ENCODE peak calls at places on chromosomes 3 and 15, in seven cellular contexts. R is bronchial epithelial cell, N is ovary, S is dorsolateral prefrontal cortex, U is astrocyte, D is cardiac muscle cell, Q is lower lobe of right lung. B is an unnamed sample. For H3K27me3, the result is how much of the 10 kb centered on the place peaks cover.

GRCh38 chr3:132284756-132285619 is 32.2 kb upstream of the ACP3 start:
- DNase-seq in D (no peak), N (no peak), R (no peak), Q (peak), S (no peak), U (no peak), B (no peak)

GRCh38 chr15:39130556-39131379 is 450.1 kb upstream of the THBS1 start:
- DNase-seq in U (no peak), D (peak), S (no peak), N (no peak), Q (no peak), R (no peak), B (no peak)

GRCh38 chr3:147417896-147418295 is 8.7 kb downstream of the ZIC1 start:
- DNase-seq in R (no peak), N (no peak), Q (no peak), U (no peak), D (no peak), S (no peak), B (no peak)

GRCh38 chr3:44136421-44136820 is 105.3 kb upstream of the TOPAZ1 start:
- DNase-seq in U (no peak), D (peak), R (no peak), Q (no peak), S (no peak), N (no peak), B (no peak)

GRCh38 chr15:51575775-51576174 is 46.8 kb downstream of the DMXL2 start:
- DNase-seq in U (no peak), S (no peak), Q (no peak), R (no peak), N (no peak), D (no peak), B (no peak)

GRCh38 chr3:60402951-60403350 is 848.3 kb downstream of the FHIT start:
- DNase-seq in D (no peak), R (no peak), N (no peak), U (no peak), Q (no peak), S (no peak), B (no peak)

GRCh38 chr3:108862865-108863798 is 40.5 kb downstream of the TRAT1 start:
- DNase-seq in R (peak), U (peak), S (no peak), D (peak), Q (no peak), N (no peak), B (no peak)

GRCh38 chr15:65818927-65819562 is 27.0 kb upstream of the DENND4A start:
- DNase-seq in U (no peak), D (peak), N (no peak), S (no peak), Q (no peak), R (no peak), B (peak)

GRCh38 chr3:16183601-16184270 is 9.3 kb downstream of the GALNT15 start:
- DNase-seq in S (no peak), R (peak), U (peak), Q (no peak), D (peak), N (no peak), B (no peak)

GRCh38 chr15:89395996-89396395 is 61.4 kb upstream of the POLG start:
- DNase-seq in N (no peak), D (no peak), U (no peak), Q (no peak), S (no peak), R (peak), B (no peak)

GRCh38 chr15:78768531-78769408 is 42.5 kb downstream of the ADAMTS7 start:
- DNase-seq in D (no peak), N (peak), U (no peak), S (no peak), Q (no peak), R (no peak), B (no peak)

GRCh38 chr3:98557324-98558010 is 25.7 kb downstream of the GPR15 start:
- DNase-seq in Q (no peak), N (no peak), D (no peak), S (no peak), U (no peak), R (peak), B (no peak)

GRCh38 chr15:40911139-40911538 is 16.9 kb downstream of the VPS18 start:
- DNase-seq in D (no peak), S (no peak), R (no peak), N (no peak), Q (no peak), U (no peak), B (no peak)

GRCh38 chr15:40908095-40908494 is 13.8 kb downstream of the VPS18 start:
- DNase-seq in N (no peak), D (no peak), R (no peak), S (no peak), U (no peak), Q (no peak), B (no peak)

GRCh38 chr15:40911693-40912092 is 17.4 kb downstream of the VPS18 start:
- DNase-seq in Q (no peak), U (no peak), D (no peak), R (peak), S (no peak), N (no peak), B (no peak)

GRCh38 chr15:40912478-40912877 is 16.7 kb upstream of the DLL4 start:
- DNase-seq in Q (no peak), U (no peak), S (no peak), D (no peak), R (no peak), N (no peak), B (no peak)

GRCh38 chr15:40909662-40910625 is 15.7 kb downstream of the VPS18 start:
- DNase-seq in S (no peak), U (no peak), R (no peak), D (peak), Q (peak), N (no peak), B (no peak)
- TF ChIP-seq CTCF in S (no peak), U (no peak), R (no peak), D (no peak), Q (no peak), N (no peak), B (no peak)

DNA sequence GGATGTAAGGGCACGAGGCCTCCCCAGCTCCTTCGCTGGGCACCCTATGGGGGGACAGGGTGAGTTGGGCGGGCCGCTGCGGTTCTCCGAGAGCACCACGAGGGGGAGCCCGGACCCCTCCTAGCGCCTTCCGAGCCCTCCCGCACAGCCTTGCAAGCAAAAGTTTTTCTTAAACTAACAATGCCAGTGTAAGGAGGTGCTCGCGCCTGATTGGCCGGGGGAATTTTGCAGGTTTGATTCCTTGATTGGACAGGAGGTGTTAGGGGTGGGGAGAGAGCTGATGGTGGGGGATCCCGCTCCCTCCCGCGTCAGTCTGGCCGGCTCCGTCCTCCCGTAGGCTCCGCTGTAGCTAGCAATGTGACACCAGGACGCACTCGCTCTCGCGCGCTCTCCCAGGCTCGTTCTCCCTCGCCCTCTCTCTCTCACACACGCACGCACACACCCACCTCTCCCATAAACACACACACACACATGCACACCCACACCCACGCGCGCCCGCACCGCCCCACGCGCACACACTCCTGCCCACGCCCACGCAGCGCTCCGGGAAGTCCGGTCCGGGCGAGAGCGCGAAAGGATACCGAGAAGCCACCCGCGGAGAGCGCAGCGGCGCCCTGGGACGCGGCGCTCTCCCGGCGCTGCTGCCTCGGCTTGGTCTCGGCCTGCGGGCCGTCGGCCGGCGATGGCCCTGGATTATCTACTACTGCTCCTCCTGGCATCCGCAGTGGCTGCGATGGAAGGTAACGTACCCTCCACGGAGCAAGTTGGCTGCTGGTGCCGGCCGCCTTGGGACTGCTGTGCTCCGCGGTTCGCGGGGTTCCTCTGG is at the start of gene EPHB1:
- DNase-seq in U (peak), S (peak), D (peak), R (peak), Q (peak), N (peak), B (peak)
- H3K27me3 ChIP-seq in U (under half), S (under half), D (half or more), R (under half), Q (half or more), N (under half), B (under half)

GRCh38 chr3:31918179-31919165 is 62.6 kb downstream of the OSBPL10 start:
- DNase-seq in Q (no peak), R (no peak), S (no peak), D (peak), U (no peak), N (no peak), B (peak)

GRCh38 chr3:31919528-31919927 is 61.5 kb downstream of the OSBPL10 start:
- DNase-seq in U (no peak), D (no peak), R (no peak), N (no peak), S (no peak), Q (no peak), B (no peak)

GRCh38 chr3:31920310-31920709 is 60.8 kb downstream of the OSBPL10 start:
- DNase-seq in S (no peak), U (no peak), Q (no peak), R (no peak), D (no peak), N (no peak), B (no peak)

GRCh38 chr3:31921833-31922232 is 59.2 kb downstream of the OSBPL10 start:
- DNase-seq in U (no peak), R (no peak), N (no peak), Q (no peak), S (no peak), D (no peak), B (no peak)

DNA sequence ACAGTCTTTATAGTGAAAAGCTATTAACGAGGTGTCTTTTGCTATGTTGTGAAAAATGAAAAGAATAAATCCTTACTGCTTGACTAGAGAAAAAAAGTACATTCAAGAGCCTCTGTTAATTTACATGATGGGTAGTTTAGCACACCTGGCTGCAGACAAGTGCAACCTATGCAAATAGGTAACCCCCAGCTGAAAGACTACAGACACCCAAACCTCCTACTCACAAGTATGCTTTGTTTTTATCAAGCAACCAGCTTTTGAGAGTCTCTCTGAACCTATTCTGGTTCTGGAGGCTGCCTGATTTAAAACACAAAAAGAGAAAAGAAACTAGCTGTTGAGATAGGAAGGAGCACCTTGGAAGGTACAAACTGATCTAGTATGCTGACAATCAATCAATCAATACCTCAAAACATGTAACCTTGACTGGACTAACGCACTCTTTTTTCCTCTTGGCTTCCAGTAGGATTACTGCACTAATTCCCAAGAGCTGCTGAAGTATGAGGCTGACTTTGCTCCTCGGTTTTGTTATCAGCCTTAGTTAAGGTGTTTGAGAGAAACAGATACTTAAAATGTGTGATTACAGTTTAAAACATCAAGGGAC is 63.7 kb downstream of the OSBPL10 start:
- DNase-seq in D (no peak), S (no peak), N (no peak), R (no peak), U (no peak), Q (no peak), B (peak)
- H3K4me3 ChIP-seq in D (no peak), S (no peak), N (no peak), R (no peak), U (no peak), Q (peak), B (peak)

DNA sequence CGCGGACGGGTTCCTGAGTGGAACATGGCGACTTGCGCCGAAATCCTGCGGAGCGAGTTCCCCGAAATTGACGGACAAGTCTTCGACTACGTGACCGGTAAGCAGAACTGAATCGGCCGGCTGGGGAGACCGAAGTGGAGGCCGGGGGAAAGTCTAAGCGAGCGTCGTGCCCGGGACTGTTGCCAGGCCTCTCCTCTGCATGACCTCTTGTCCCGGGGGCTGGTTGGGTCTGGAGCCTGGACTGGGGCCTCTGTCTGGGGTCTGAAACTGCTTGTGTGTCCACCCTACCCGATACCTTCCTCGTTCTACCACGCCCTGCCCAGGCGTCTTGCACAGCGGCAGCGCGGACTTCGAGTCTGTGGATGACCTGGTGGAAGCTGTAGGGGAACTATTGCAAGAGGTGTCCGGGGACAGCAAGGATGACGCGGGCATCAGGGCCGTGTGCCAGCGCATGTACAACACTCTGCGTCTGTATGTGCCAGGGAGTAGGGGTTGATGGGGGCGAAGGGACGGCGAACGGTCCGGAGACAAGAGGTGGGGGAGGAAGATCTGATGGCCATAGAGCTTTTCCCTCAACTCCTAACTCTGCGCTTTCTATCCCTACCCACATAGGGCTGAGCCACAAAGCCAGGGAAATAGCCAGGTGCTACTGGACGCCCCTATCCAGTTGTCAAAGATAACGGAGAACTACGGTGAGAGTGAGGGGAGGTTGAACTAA is at the start of gene ABCF3:
- DNase-seq in D (peak), Q (peak), R (peak), U (peak), N (peak), S (no peak), B (no peak)
- TF ChIP-seq CTCF in D (no peak), Q (no peak), R (no peak), U (no peak), N (no peak), S (no peak), B (no peak)

DNA sequence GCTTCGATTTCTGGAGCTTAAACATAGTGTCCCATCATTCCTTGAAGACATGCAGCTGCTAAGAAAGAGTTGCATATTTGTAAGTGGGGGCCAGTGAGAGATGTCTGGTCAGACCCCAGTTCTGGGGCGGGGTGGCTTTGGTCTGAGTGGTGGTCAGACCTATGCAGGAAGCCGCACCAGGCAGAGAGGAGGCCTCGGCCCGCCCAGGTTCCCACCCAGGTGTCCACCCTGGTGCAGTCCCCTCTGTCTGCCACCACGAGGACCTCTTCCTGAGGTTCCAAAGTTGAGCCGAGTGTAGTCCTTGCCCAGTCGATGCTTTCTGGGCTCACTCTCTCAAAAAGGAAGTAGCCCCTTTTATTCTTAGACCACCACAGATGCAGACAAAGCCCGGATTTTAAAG is 122.6 kb upstream of the DLG1 start:
- DNase-seq in R (no peak), S (no peak), D (no peak), N (no peak), U (no peak), Q (no peak), B (no peak)
- H3K27me3 ChIP-seq in R (under half), S (under half), D (under half), N (under half), U (under half), Q (under half), B (under half)

GRCh38 chr3:125051205-125051604 is 4.6 kb downstream of the HEG1 start:
- DNase-seq in D (no peak), S (no peak), R (no peak), U (no peak), N (no peak), Q (no peak), B (no peak)
- H3K4me3 ChIP-seq in D (no peak), S (peak), R (no peak), U (no peak), N (no peak), Q (peak), B (peak)

GRCh38 chr3:17974206-17974841 is 231.9 kb upstream of the TBC1D5 start:
- DNase-seq in U (no peak), D (peak), S (no peak), R (no peak), Q (no peak), N (no peak), B (no peak)
- TF ChIP-seq CTCF in U (no peak), D (peak), S (peak), R (no peak), Q (no peak), N (no peak), B (no peak)

DNA sequence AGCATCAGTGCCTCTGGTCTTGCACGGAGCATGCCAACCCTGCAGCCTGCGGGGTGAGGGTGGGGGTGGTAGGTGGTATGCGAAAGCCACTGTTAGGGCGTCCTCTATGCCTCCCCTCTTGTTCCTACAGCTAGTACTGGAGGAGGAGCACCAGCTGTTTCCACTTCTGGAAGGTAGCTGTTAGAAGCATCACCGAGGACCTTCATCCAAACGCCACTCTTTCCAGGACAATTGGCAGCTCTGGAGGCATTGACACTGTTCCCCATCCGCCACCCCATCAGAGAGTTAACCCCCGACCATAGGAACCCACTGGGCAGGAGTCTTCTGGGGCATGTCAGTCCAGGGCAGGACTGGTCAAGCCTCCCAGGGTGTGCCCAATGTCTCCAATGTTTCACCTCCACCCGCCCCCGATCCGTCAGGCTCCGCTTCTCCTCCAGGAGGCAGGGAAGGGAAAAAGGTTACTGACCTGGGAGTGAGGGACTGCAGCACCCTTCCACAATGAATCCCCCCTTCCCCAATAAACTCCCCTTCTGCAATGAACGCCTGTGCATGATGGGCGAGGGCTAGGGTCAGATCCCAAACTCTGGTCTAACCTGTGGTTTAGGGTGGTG is 487 bp downstream of the DUOX2 start:
- DNase-seq in D (no peak), N (no peak), U (no peak), S (no peak), R (no peak), Q (no peak), B (no peak)
- H3K27me3 ChIP-seq in D (half or more), N (under half), U (half or more), S (half or more), R (half or more), Q (half or more), B (under half)

DNA sequence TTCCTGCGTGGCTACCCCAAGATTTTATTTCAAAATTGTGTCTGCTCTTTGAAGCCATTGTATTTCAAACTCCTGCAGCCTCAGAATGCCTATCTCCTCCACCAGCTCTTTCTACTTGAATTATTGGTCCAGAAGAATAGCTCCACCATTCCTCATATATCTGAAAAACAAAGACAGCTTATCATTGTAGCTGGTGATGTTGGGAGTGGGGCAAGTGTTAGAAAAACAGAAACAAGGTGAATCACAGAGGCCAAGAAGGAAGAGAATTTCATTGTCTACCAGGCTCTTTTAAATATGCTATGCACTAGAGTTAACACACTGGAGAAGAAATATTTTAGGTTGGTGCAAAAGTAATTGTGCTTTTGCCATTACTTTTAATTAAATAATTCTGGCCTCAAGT is 307.9 kb upstream of the ROPN1 start:
- DNase-seq in R (no peak), U (no peak), Q (no peak), D (no peak), N (no peak), S (no peak), B (no peak)
- H3K4me3 ChIP-seq in R (no peak), U (no peak), Q (no peak), D (no peak), N (no peak), S (no peak), B (no peak)

DNA sequence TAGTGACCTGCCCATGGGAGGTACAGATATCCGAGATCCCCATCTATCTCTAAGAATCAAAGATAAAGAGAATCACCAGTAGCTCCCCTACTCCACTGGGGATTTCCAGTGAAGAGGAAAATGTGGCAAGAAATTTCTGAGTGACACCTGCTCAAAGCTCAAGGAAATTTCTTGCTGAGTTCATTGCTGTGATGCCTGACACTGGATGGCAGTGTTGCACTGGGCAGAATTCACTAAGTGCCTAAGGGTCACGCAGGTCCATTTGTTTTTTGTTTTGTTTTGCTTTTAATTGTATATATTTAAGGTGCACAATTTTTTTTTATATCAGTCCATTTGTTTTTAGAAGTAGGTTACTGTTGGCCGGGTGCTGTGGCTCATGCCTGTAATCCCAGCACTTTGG is 109.5 kb upstream of the KCNAB1 start:
- DNase-seq in N (no peak), D (peak), U (no peak), R (peak), S (peak), Q (no peak), B (no peak)
- TF ChIP-seq CTCF in N (no peak), D (peak), U (no peak), R (peak), S (peak), Q (peak), B (peak)